ENCODE peak calls at places on chromosomes 4 and X, in six cellular contexts. J is A549, M is HCT116, Q is GM23338, E is K562, S is GM12878. P is an unnamed sample.

GRCh38 chr4:2243682-2244380 is 1.9 kb upstream of the HAUS3 start:
- DNase-seq in J (peak), M (no peak), Q (no peak), E (no peak), S (no peak), P (peak)

GRCh38 chr4:8469550-8469949 is 29.0 kb downstream of the TRMT44 start:
- DNase-seq in J (no peak), M (no peak), Q (no peak), E (no peak), S (no peak), P (no peak)

GRCh38 chrX:53122013-53122412 is 28.1 kb downstream of the KANTR start:
- DNase-seq in J (no peak), M (no peak), Q (no peak), E (no peak), S (no peak), P (no peak)

GRCh38 chr4:185847352-185848078 is 35.5 kb upstream of the SORBS2 start:
- DNase-seq in J (peak), M (no peak), Q (peak), E (no peak), S (no peak), P (no peak)

GRCh38 chr4:145618210-145618911 is 824 bp upstream of the MMAA start:
- DNase-seq in J (no peak), M (no peak), Q (no peak), E (peak), S (no peak), P (no peak)

GRCh38 chr4:73841243-73841925 is 4.9 kb downstream of the CXCL6 start:
- DNase-seq in J (no peak), M (no peak), Q (no peak), E (no peak), S (no peak), P (no peak)

GRCh38 chr4:2486981-2487380 is 18.1 kb downstream of the RNF4 start:
- DNase-seq in J (no peak), M (no peak), Q (no peak), E (no peak), S (no peak), P (no peak)

GRCh38 chr4:85595796-85596559 is 121.0 kb downstream of the ARHGAP24 start:
- DNase-seq in J (no peak), M (no peak), Q (no peak), E (no peak), S (no peak), P (no peak)

GRCh38 chr4:180542445-180543100 is 1700.6 kb upstream of the TENM3 start:
- DNase-seq in J (no peak), M (peak), Q (no peak), E (no peak), S (no peak), P (no peak)

GRCh38 chr4:177047851-177048174 is 255.1 kb upstream of the VEGFC start:
- DNase-seq in J (no peak), M (no peak), Q (no peak), E (no peak), S (no peak), P (no peak)

GRCh38 chrX:85109235-85109634 is 105.6 kb downstream of the APOOL start:
- DNase-seq in J (peak), M (peak), Q (peak), E (peak), S (no peak), P (peak)

GRCh38 chr4:84878090-84878489 is 88.4 kb downstream of the WDFY3 start:
- DNase-seq in J (no peak), M (no peak), Q (no peak), E (no peak), S (no peak), P (no peak)

GRCh38 chrX:68999931-69000330 is 165.3 kb downstream of the PJA1 start:
- DNase-seq in J (no peak), M (no peak), Q (no peak), E (no peak), S (no peak), P (no peak)

GRCh38 chrX:73851014-73852009 is 288.3 kb downstream of the CHIC1 start:
- DNase-seq in J (no peak), M (no peak), Q (no peak), E (peak), S (peak), P (no peak)

GRCh38 chr4:10124167-10124930 is 7.8 kb upstream of the WDR1 start:
- DNase-seq in J (no peak), M (no peak), Q (no peak), E (no peak), S (no peak), P (no peak)

GRCh38 chr4:87423313-87424031 is 1.1 kb downstream of the NUDT9 start:
- DNase-seq in J (no peak), M (no peak), Q (no peak), E (no peak), S (no peak), P (peak)

GRCh38 chrX:50812995-50813842 is 775 bp downstream of the SHROOM4 start:
- DNase-seq in J (peak), M (no peak), Q (peak), E (no peak), S (no peak), P (no peak)

GRCh38 chrX:41085883-41086626 is 810 bp downstream of the USP9X start:
- DNase-seq in J (peak), M (no peak), Q (peak), E (peak), S (no peak), P (peak)

GRCh38 chr4:151745727-151746231 is 15.0 kb downstream of the GATB start:
- DNase-seq in J (no peak), M (no peak), Q (peak), E (peak), S (no peak), P (no peak)

DNA sequence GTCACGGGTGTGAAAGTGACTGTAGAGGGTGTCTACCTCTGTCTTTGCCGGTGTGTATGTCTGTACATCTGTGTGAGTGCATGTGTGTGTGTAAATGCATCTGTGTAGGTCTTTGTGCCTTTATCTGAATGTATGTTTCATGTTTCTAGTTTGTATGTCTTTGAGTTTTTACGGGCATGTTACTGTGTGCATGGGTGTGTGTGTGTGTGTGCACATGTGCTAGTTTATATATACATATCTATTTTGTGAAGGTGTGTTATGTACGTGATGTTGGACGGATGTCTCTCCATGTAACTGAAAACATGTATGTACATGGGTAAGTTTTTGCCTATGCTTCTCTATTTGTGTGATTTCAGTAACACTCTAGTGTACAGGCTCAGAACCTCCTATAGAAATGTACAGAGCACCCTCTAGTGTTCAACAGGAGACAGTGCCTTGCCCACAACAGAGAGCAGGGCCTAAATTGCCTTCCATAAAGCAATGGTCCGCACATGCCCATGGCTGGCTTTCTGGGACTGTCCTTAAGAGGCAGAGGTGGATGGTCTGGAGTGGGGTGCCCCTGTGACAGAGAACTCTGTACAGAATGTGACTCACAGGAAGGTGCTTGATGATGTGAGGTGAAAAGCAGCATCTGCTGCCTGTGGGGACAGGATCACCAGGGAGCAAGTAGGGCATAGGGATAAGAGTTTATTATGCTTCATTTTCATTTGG is 343.5 kb downstream of the RAPGEF2 start:
- DNase-seq in J (peak), M (peak), Q (peak), E (peak), S (peak), P (peak)
- TF ChIP-seq REST in J (no peak), M (no peak), Q (no peak), E (no peak), S (no peak), P (no peak)

GRCh38 chr4:18322111-18322510 is 300.6 kb upstream of the LCORL start:
- DNase-seq in J (no peak), M (no peak), Q (no peak), E (no peak), S (no peak), P (no peak)
- TF ChIP-seq REST in J (no peak), M (no peak), Q (no peak), E (no peak), S (no peak), P (no peak)

DNA sequence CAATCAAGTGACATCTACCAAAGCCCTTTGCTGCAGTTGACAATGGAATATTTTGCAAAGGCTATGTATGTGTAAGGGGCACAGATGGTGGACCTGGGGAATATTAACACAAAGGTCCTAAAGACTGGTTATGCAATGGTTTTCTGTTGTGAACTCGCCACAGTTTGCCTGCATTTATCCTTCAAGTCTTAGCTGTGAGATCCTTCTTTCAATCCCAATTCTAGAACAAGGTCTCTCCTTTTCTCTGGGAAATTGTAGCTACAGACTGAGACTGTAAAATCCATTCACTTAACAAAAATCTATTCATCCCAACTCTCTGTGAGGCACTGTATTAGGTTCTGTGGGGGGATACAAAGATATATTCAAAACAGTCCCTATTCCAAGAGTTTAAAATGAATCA is 250.4 kb downstream of the GPM6A start:
- DNase-seq in J (no peak), M (no peak), Q (no peak), E (no peak), S (no peak), P (no peak)
- TF ChIP-seq REST in J (no peak), M (no peak), Q (no peak), E (no peak), S (no peak), P (no peak)

GRCh38 chr4:133320576-133321170 is 171.6 kb downstream of the PCDH10 start:
- DNase-seq in J (peak), M (peak), Q (peak), E (peak), S (no peak), P (peak)
- TF ChIP-seq REST in J (no peak), M (no peak), Q (no peak), E (no peak), S (no peak), P (no peak)

GRCh38 chr4:111937368-111937767 is 207.9 kb upstream of the FAM241A start:
- DNase-seq in J (peak), M (peak), Q (peak), E (no peak), S (no peak), P (no peak)
- TF ChIP-seq REST in J (no peak), M (no peak), Q (no peak), E (no peak), S (no peak), P (no peak)

GRCh38 chr4:52877006-52877405 is 14.9 kb downstream of the RASL11B start:
- DNase-seq in J (no peak), M (no peak), Q (no peak), E (no peak), S (no peak), P (no peak)
- TF ChIP-seq REST in J (no peak), M (no peak), Q (no peak), E (no peak), S (no peak), P (no peak)

DNA sequence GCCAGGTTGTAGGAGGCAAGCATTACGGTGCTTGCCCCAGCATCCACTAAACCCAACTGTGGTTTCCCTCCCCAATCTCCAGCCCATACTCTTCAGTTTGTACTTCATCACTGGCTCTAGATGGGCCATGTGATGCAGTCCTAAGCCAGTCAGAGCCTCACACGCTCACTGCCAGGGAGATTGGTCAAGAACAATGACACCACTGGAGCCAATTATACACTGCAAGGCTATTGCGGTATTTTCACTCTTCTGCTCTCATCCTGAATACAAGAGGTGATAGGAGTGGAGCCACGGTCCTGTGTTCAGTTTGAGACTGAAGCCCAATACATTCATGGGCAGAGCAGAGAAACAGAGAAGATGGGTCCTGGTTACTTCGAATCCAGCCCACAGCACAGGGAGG is 58.4 kb downstream of the SEPSECS start:
- DNase-seq in J (no peak), M (no peak), Q (no peak), E (no peak), S (no peak), P (no peak)
- TF ChIP-seq REST in J (no peak), M (no peak), Q (no peak), E (no peak), S (no peak), P (no peak)

DNA sequence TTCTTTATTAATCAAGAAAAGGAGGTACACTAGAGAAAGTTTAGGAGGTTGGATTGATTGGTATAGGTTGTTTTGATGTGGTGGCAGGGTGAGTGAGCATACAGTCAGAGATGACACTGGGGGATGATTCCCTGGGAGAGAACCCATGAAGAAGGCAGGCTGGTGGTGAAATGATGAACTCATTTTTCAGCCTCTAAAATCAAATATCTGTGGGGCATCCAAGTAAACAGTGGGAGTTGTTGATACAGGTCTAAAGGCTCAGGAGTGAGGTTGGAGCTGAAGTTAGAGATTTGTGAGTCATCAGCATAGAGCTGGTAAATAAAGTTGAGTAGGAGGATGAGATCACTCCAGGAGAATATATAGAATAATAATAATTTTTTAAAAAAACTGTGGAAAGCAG is 10.0 kb upstream of the AP1S2 start:
- DNase-seq in J (no peak), M (no peak), Q (no peak), E (no peak), S (no peak), P (no peak)
- TF ChIP-seq REST in J (no peak), M (no peak), Q (no peak), E (no peak), S (no peak), P (no peak)

GRCh38 chr4:1080432-1080831 is 32.9 kb downstream of the RNF212 start:
- DNase-seq in J (no peak), M (no peak), Q (no peak), E (no peak), S (no peak), P (no peak)

GRCh38 chr4:1079711-1080265 is 33.6 kb downstream of the RNF212 start:
- DNase-seq in J (no peak), M (no peak), Q (no peak), E (no peak), S (no peak), P (no peak)

GRCh38 chr4:1081689-1082040 is 31.7 kb downstream of the RNF212 start:
- DNase-seq in J (peak), M (no peak), Q (no peak), E (no peak), S (no peak), P (peak)

GRCh38 chr4:1082215-1083182 is 30.9 kb downstream of the RNF212 start:
- DNase-seq in J (peak), M (no peak), Q (no peak), E (no peak), S (no peak), P (peak)

DNA sequence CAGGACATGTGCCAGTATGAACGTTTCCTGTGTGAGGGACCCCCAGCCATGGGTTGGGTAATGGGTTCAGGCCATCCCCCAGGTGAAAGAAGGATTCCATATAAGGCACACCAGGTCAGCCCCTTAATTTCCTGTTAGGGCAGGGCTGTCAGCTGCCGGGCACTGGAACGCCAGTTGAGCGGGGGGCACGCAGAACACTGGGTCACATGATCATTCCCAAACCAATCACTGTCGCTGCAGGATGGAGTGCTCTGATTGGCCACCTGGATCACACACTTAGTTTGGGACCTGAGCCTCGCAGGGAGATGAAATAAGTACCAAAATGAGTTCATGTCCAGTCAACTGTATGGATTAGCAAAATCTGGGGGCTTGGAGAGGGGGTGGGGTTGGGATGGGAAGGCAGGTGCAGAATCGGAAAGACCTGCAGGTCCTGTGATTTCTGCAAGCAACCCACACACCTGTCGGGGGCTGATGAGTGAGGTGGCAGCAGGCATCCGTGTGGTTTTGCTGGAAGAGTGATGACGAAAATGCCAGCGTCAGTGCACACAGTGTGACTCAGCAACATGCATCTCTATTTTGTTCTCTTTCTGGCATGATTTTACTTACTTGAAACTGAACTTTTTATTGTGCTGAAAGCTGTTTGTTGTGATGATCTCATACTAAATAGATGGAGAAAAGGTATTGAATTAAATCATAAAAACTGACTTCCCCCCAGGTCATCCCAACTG is 32.2 kb downstream of the RNF212 start:
- DNase-seq in J (peak), M (no peak), Q (peak), E (no peak), S (no peak), P (no peak)
- TF ChIP-seq REST in J (no peak), M (no peak), Q (no peak), E (no peak), S (no peak), P (no peak)

DNA sequence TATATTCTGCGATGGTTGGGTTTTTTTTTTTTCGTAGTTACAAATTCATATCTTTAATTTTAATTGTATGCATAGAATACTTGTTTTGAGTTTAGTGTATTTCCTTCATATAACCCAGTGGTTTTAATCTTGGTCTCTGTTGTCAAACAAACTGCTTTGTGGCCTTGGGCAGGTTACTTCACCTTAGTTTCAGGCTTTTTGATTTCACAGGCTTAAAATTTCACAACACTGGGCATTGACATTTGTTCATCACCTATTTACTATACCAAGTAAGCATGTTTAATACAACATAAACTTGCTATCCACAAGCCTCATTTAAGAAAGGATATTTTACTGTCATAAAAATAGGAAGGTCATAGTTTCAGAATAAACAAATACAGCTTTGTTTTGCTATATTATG is 14.7 kb downstream of the RAPGEF2 start:
- DNase-seq in J (no peak), M (no peak), Q (no peak), E (no peak), S (no peak), P (no peak)
- TF ChIP-seq REST in J (no peak), M (no peak), Q (no peak), E (no peak), S (no peak), P (no peak)

P was measured in HL-60.